ENCODE peak calls at places on chromosome 15, in nine cellular contexts. F is activated gamma-delta T cell treated with anti-CD3 and anti-CD28 coated beads, Interleukin-2, amount 50 U/mL, for 16 hours; X is posterior vena cava; K is T-cell; U is NCI-H774; I is RWPE1; Z is NCI-H524; L is IMR-90; P is activated CD4-positive, alpha-beta T cell treated with anti-CD3 and anti-CD28 coated beads for 48 hours. W is an unnamed sample.

GRCh38 chr15:75672111-75672602 is 24.4 kb downstream of the SNX33 start:
- DNase-seq in F (no peak), X (no peak), K (no peak), U (no peak), I (no peak), Z (no peak), L (no peak), P (no peak), W (no peak)

GRCh38 chr15:81813215-81813614 is 232.6 kb downstream of the MEX3B start:
- DNase-seq in F (no peak), X (no peak), K (no peak), U (peak), I (peak), Z (peak), L (no peak), P (no peak), W (no peak)

GRCh38 chr15:63409179-63409578 is 27.5 kb upstream of the CA12 start:
- DNase-seq in F (no peak), X (no peak), K (no peak), U (no peak), I (no peak), Z (no peak), L (no peak), P (no peak), W (no peak)

GRCh38 chr15:42064271-42064670 is 30.1 kb downstream of the PLA2G4D start:
- DNase-seq in F (no peak), X (no peak), K (no peak), U (no peak), I (no peak), Z (no peak), L (no peak), P (no peak), W (no peak)

GRCh38 chr15:35481992-35482391 is 64.0 kb downstream of the DPH6 start:
- DNase-seq in F (no peak), X (no peak), K (no peak), U (no peak), I (peak), Z (no peak), L (peak), P (no peak), W (peak)

GRCh38 chr15:50260969-50261496 is 4.5 kb downstream of the HDC start:
- DNase-seq in F (no peak), X (no peak), K (no peak), U (no peak), I (no peak), Z (no peak), L (no peak), P (no peak), W (no peak)

GRCh38 chr15:72271895-72272212 is 500 bp downstream of the PARP6 start:
- DNase-seq in F (no peak), X (no peak), K (peak), U (no peak), I (peak), Z (peak), L (peak), P (peak), W (no peak)

GRCh38 chr15:80317389-80318169 is 65.6 kb upstream of the CTXND1 start:
- DNase-seq in F (no peak), X (no peak), K (no peak), U (no peak), I (peak), Z (no peak), L (peak), P (peak), W (no peak)

GRCh38 chr15:96411056-96412031 is 80.8 kb downstream of the NR2F2 start:
- DNase-seq in F (no peak), X (no peak), K (no peak), U (no peak), I (no peak), Z (no peak), L (no peak), P (no peak), W (no peak)

GRCh38 chr15:98651581-98652220 is 3.4 kb downstream of the IGF1R start:
- DNase-seq in F (no peak), X (no peak), K (no peak), U (no peak), I (peak), Z (peak), L (peak), P (no peak), W (peak)

GRCh38 chr15:65824031-65824743 is 32.1 kb upstream of the DENND4A start:
- DNase-seq in F (no peak), X (no peak), K (no peak), U (peak), I (peak), Z (peak), L (peak), P (peak), W (peak)

GRCh38 chr15:49301562-49301961 is 121.5 kb upstream of the FGF7 start:
- DNase-seq in F (no peak), X (no peak), K (no peak), U (no peak), I (no peak), Z (no peak), L (peak), P (no peak), W (no peak)

GRCh38 chr15:95551580-95551979 is 778.9 kb upstream of the NR2F2 start:
- DNase-seq in F (no peak), X (no peak), K (no peak), U (no peak), I (no peak), Z (no peak), L (no peak), P (no peak), W (no peak)

GRCh38 chr15:84982301-84982920 is 755 bp downstream of the PDE8A start:
- DNase-seq in F (peak), X (no peak), K (peak), U (no peak), I (no peak), Z (peak), L (peak), P (peak), W (peak)

GRCh38 chr15:50003786-50004334 is 115.2 kb downstream of the ATP8B4 start:
- DNase-seq in F (peak), X (peak), K (peak), U (peak), I (peak), Z (peak), L (peak), P (peak), W (peak)

GRCh38 chr15:28955160-28955502 is 69.4 kb downstream of the APBA2 start:
- DNase-seq in F (no peak), X (no peak), K (no peak), U (no peak), I (no peak), Z (peak), L (peak), P (peak), W (no peak)